ENCODE peak calls at places on chromosomes 7 and 10, in seven cellular contexts. O is ovary; W is stimulated activated CD4-positive, alpha-beta T cell treated with anti-CD3 and anti-CD28 coated beads, Interleukin-15, amount 100 ng/mL, for 1 hour; A is psoas muscle; M is NCI-H1105 treated with DMSO at 0.1 percent for 48 hours; V is NCI-H1048; Y is left colon. F is an unnamed sample.

GRCh38 chr7:30802812-30803211 is 31.6 kb downstream of the MINDY4 start:
- DNase-seq in O (no peak), W (no peak), A (no peak), M (no peak), V (no peak), Y (no peak), F (no peak)

GRCh38 chr7:113731571-113731970 is 187.2 kb downstream of the PPP1R3A start:
- DNase-seq in O (no peak), W (no peak), A (no peak), M (no peak), V (no peak), Y (no peak), F (no peak)

GRCh38 chr7:21365866-21366624 is 61.8 kb upstream of the SP4 start:
- DNase-seq in O (no peak), W (no peak), A (no peak), M (peak; percentile 81), V (no peak), Y (no peak), F (no peak)

GRCh38 chr7:94632338-94633024 is 23.5 kb downstream of the SGCE start:
- DNase-seq in O (no peak), W (no peak), A (no peak), M (no peak), V (no peak), Y (no peak), F (no peak)

GRCh38 chr10:78772083-78772482 is 296.7 kb upstream of the ZMIZ1 start:
- DNase-seq in O (no peak), W (no peak), A (no peak), M (no peak), V (no peak), Y (no peak), F (no peak)

GRCh38 chr10:30028006-30028441 is 31.4 kb downstream of the JCAD start:
- DNase-seq in O (no peak), W (no peak), A (no peak), M (no peak), V (no peak), Y (peak; percentile 37), F (no peak)

GRCh38 chr7:41792099-41792498 is 89.2 kb upstream of the INHBA start:
- DNase-seq in O (no peak), W (no peak), A (peak; percentile 31), M (no peak), V (no peak), Y (no peak), F (no peak)

GRCh38 chr10:59830601-59831259 is 75.6 kb downstream of the CCDC6 start:
- DNase-seq in O (peak; percentile 62), W (no peak), A (peak; percentile 29), M (peak; percentile 20), V (no peak), Y (no peak), F (no peak)

GRCh38 chr10:24209421-24209770 is 458 bp downstream of the KIAA1217 start:
- DNase-seq in O (no peak), W (no peak), A (peak; percentile 30), M (no peak), V (no peak), Y (no peak), F (no peak)

GRCh38 chr10:13231190-13231589 is 3.0 kb downstream of the UCMA start:
- DNase-seq in O (no peak), W (no peak), A (no peak), M (no peak), V (no peak), Y (no peak), F (no peak)

GRCh38 chr7:156039194-156039593 is 226.9 kb upstream of the SHH start:
- DNase-seq in O (no peak), W (no peak), A (no peak), M (no peak), V (no peak), Y (no peak), F (no peak)

GRCh38 chr7:30062587-30062986 is 34.4 kb downstream of the PLEKHA8 start:
- DNase-seq in O (no peak), W (no peak), A (no peak), M (peak; percentile 60), V (no peak), Y (no peak), F (no peak)

GRCh38 chr10:20855398-20856038 is 41.6 kb downstream of the NEBL start:
- DNase-seq in O (no peak), W (no peak), A (no peak), M (peak; percentile 29), V (no peak), Y (no peak), F (no peak)

GRCh38 chr7:96337519-96337918 is 15.6 kb upstream of the SLC25A13 start:
- DNase-seq in O (no peak), W (no peak), A (no peak), M (no peak), V (no peak), Y (no peak), F (no peak)

GRCh38 chr7:134865001-134865845 is 85.8 kb downstream of the CALD1 start:
- DNase-seq in O (no peak), W (no peak), A (no peak), M (no peak), V (no peak), Y (no peak), F (no peak)

GRCh38 chr10:131834152-131834810 is 66.5 kb upstream of the PPP2R2D start:
- DNase-seq in O (no peak), W (no peak), A (no peak), M (no peak), V (no peak), Y (peak; percentile 3), F (no peak)

GRCh38 chr10:29160110-29160669 is 128.7 kb upstream of the LYZL1 start:
- DNase-seq in O (no peak), W (no peak), A (no peak), M (no peak), V (no peak), Y (no peak), F (no peak)

GRCh38 chr10:4329237-4329636 is 496.8 kb upstream of the AKR1E2 start:
- DNase-seq in O (no peak), W (no peak), A (no peak), M (no peak), V (no peak), Y (no peak), F (no peak)

F was measured in thoracic aorta.